ENCODE peak calls at places on chromosomes 6 and 20, in seven cellular contexts. O is GM04504; G is NCI-H1930; D is sigmoid colon; R is anterior cingulate cortex; E is neural progenitor cell; C is activated CD4-positive, alpha-beta T cell treated with anti-CD3 and anti-CD28 coated beads for 1 hour. N is an unnamed sample.

GRCh38 chr6:665403-666267 is 8.7 kb upstream of the HUS1B start:
- DNase-seq in O (no peak), G (no peak), D (no peak), R (no peak), E (no peak), C (no peak), N (no peak)

GRCh38 chr20:24701027-24701426 is 231.6 kb downstream of the SYNDIG1 start:
- DNase-seq in O (no peak), G (no peak), D (no peak), R (no peak), E (no peak), C (no peak), N (peak; percentile 67)

GRCh38 chr20:63025534-63026331 is 19.0 kb upstream of the BHLHE23 start:
- DNase-seq in O (peak; percentile 15), G (no peak), D (no peak), R (peak; percentile 23), E (no peak), C (no peak), N (no peak)

GRCh38 chr6:126786262-126786661 is 332.2 kb upstream of the RSPO3 start:
- DNase-seq in O (no peak), G (no peak), D (no peak), R (no peak), E (no peak), C (no peak), N (no peak)

GRCh38 chr20:13318871-13319521 is 97.9 kb downstream of the ISM1 start:
- DNase-seq in O (no peak), G (no peak), D (no peak), R (no peak), E (no peak), C (no peak), N (no peak)

GRCh38 chr6:135938588-135939215 is 87.2 kb downstream of the PDE7B start:
- DNase-seq in O (no peak), G (no peak), D (no peak), R (no peak), E (peak; percentile 39), C (no peak), N (no peak)

GRCh38 chr20:41587956-41588355 is 30.2 kb downstream of the CHD6 start:
- DNase-seq in O (peak; percentile 65), G (no peak), D (no peak), R (no peak), E (no peak), C (no peak), N (no peak)

GRCh38 chr20:51341581-51341980 is 200.9 kb downstream of the NFATC2 start:
- DNase-seq in O (no peak), G (no peak), D (peak; percentile 45), R (no peak), E (no peak), C (no peak), N (no peak)

GRCh38 chr20:36604952-36605308 is 649 bp upstream of the RAB5IF start:
- DNase-seq in O (no peak), G (no peak), D (peak; percentile 77), R (peak; percentile 37), E (peak; percentile 13), C (peak; percentile 30), N (no peak)

GRCh38 chr6:7058250-7058923 is 49.4 kb upstream of the RREB1 start:
- DNase-seq in O (peak; percentile 81), G (no peak), D (no peak), R (no peak), E (no peak), C (no peak), N (no peak)

GRCh38 chr6:113351183-113351834 is 505.8 kb upstream of the MARCKS start:
- DNase-seq in O (peak; percentile 77), G (no peak), D (no peak), R (no peak), E (no peak), C (no peak), N (no peak)

GRCh38 chr20:48736636-48737035 is 91.2 kb downstream of the PREX1 start:
- DNase-seq in O (no peak), G (no peak), D (peak; percentile 4), R (no peak), E (no peak), C (no peak), N (no peak)